ENCODE peak calls at places on chromosomes 1 and 21, in five cellular contexts. W, I, P, D and E are unnamed samples. For H3K9me3 and H3K36me3, the result is how much of the 10 kb centered on the place peaks cover.

GRCh38 chr1:53944469-53945182 is 873 bp downstream of the IFT25 start:
- DNase-seq in W (no peak), I (no peak), P (peak), D (no peak), E (no peak)

GRCh38 chr1:115158181-115158580 is 68.9 kb upstream of the TSPAN2 start:
- DNase-seq in W (peak), I (no peak), P (peak), D (peak), E (peak)

GRCh38 chr1:47547753-47548152 is 109.9 kb downstream of the FOXD2 start:
- DNase-seq in W (no peak), I (no peak), P (no peak), D (no peak), E (peak)

GRCh38 chr1:109249654-109250401 is 489 bp downstream of the CELSR2 start:
- DNase-seq in W (no peak), I (no peak), P (peak), D (no peak), E (no peak)

GRCh38 chr1:112504666-112505399 is 3.9 kb upstream of the WNT2B start:
- DNase-seq in W (no peak), I (no peak), P (no peak), D (no peak), E (no peak)

GRCh38 chr1:6614019-6614952 is 755 bp downstream of the PHF13 start:
- DNase-seq in W (peak), I (peak), P (peak), D (peak), E (peak)

GRCh38 chr21:42304556-42305454 is 10.4 kb downstream of the TFF3 start:
- DNase-seq in W (no peak), I (no peak), P (no peak), D (no peak), E (no peak)

GRCh38 chr1:22131875-22132486 is 10.9 kb downstream of the WNT4 start:
- DNase-seq in W (peak), I (peak), P (peak), D (peak), E (peak)

GRCh38 chr1:94237291-94238226 is at the start of gene ARHGAP29:
- DNase-seq in W (peak), I (peak), P (peak), D (peak), E (peak)

GRCh38 chr1:221724931-221725605 is 16.8 kb downstream of the DUSP10 start:
- DNase-seq in W (peak), I (no peak), P (peak), D (peak), E (peak)

GRCh38 chr1:183911285-183911684 is 106.4 kb downstream of the RGL1 start:
- DNase-seq in W (no peak), I (no peak), P (no peak), D (no peak), E (no peak)

GRCh38 chr1:215523906-215524305 is 43.2 kb upstream of the KCTD3 start:
- DNase-seq in W (no peak), I (no peak), P (no peak), D (no peak), E (no peak)

GRCh38 chr1:15835741-15836510 is 11.6 kb upstream of the SPEN start:
- DNase-seq in W (peak), I (peak), P (peak), D (peak), E (peak)

GRCh38 chr1:239016337-239016736 is 370.0 kb upstream of the CHRM3 start:
- DNase-seq in W (no peak), I (no peak), P (no peak), D (no peak), E (no peak)

GRCh38 chr1:239008568-239008967 is 377.8 kb upstream of the CHRM3 start:
- DNase-seq in W (peak), I (no peak), P (no peak), D (no peak), E (no peak)

GRCh38 chr1:239011382-239011781 is 375.0 kb upstream of the CHRM3 start:
- DNase-seq in W (no peak), I (no peak), P (no peak), D (no peak), E (no peak)
- H3K9me3 ChIP-seq in W (under half), I (under half), P (under half), D (under half), E (under half)

DNA sequence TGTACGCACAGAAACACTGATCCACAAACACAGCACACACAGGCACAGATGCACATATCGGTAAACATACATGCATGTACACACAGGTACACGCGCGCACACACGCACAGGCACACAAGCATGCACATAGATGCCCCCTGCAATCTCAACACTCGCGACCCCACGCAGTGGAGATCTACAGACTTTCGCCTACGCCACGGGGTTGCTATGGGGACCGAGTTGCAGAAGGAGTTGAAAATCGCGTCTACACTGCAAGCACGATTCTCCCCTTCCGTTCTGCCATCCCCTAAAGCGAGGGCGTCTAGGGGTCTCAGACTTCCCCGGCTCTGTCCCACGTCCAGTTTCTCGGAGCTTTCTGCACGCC is 826 bp downstream of the TRIM17 start:
- DNase-seq in W (no peak), I (no peak), P (no peak), D (no peak), E (no peak)
- H3K4me3 ChIP-seq in W (no peak), I (peak), P (peak), D (peak), E (peak)

DNA sequence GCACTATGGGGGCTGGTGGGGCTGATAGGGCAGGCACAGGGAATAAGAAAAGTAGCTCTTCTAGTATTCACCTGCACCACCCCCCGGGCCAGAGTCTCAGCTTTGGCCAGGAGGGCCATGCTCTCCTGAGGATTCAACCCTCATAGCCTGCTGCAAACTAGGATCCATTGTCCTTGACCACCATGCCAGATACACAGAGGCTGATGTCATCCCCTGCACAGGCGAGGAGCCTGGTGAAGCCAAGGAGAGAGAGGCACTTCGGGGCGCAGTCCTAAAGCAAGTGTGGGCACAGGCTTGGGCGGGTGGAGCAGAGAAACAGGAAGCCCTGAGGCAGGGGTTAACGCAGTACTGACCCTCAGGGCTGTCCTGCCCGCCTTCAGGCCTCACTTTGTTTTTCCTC is 29.5 kb downstream of the TMEM53 start:
- DNase-seq in W (no peak), I (no peak), P (no peak), D (no peak), E (no peak)
- H3K36me3 ChIP-seq in W (under half), I (under half), P (under half), D (under half), E (half or more)

DNA sequence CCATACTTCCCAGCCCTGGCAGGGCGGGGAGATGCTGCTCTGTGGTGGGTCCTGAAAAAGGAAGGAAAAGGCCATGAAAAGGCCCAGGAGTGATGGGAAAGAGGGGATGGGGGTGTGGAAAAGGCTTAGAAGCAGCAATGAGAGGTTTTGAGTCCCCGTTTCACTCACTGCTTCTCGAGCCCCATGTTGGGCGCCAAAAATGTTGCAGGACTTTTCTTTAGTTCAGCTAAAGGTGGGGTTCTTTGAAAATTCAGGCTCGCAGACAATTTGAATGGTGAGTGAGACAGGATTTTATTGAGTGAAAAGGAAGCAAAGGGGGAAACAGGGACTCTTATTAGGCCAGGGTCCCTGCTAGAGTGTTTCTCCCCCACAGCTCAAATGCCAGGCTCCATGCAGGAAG is 93.1 kb downstream of the MRPS6 start:
- DNase-seq in W (no peak), I (no peak), P (no peak), D (no peak), E (peak)
- H3K9me3 ChIP-seq in W (under half), I (under half), P (half or more), D (half or more), E (under half)

DNA sequence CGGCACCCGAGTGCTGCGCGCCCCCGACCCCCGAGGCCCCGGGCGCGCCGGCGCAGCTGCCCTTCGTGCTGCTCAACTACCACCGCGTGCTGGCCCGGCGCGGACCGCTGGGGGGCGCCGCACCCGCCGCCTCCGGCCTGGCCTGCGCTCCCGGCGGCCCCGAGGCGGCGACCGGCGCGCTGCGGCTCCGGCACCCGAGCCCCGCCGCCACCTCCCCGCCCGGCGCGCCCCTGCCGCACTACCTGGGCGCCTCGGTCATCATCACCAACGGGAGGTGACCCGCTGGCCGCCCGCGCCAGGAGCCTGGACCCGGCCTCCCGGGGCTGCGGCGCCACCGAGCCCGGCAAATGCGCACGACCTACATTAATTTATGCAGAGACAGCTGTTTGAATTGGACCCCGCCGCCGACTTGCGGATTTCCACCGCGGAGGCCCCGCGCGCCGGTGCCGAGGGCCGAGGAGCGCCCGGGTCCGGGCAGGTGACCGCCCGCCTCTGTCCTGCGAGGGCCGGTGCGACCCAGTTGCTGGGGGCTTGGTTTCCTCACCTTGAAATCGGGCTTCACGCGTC is 49.0 kb downstream of the SIM2 start:
- DNase-seq in W (no peak), I (no peak), P (peak), D (peak), E (no peak)
- H3K4me3 ChIP-seq in W (no peak), I (peak), P (no peak), D (peak), E (no peak)

GRCh38 chr1:32231843-32232432 is 9.7 kb downstream of the EIF3I start:
- DNase-seq in W (no peak), I (no peak), P (no peak), D (no peak), E (no peak)
- H3K36me3 ChIP-seq in W (under half), I (under half), P (half or more), D (under half), E (half or more)

GRCh38 chr1:229011022-229011421 is 259.9 kb upstream of the RAB4A start:
- DNase-seq in W (no peak), I (no peak), P (no peak), D (no peak), E (no peak)
- H3K9me3 ChIP-seq in W (under half), I (under half), P (under half), D (under half), E (under half)

DNA sequence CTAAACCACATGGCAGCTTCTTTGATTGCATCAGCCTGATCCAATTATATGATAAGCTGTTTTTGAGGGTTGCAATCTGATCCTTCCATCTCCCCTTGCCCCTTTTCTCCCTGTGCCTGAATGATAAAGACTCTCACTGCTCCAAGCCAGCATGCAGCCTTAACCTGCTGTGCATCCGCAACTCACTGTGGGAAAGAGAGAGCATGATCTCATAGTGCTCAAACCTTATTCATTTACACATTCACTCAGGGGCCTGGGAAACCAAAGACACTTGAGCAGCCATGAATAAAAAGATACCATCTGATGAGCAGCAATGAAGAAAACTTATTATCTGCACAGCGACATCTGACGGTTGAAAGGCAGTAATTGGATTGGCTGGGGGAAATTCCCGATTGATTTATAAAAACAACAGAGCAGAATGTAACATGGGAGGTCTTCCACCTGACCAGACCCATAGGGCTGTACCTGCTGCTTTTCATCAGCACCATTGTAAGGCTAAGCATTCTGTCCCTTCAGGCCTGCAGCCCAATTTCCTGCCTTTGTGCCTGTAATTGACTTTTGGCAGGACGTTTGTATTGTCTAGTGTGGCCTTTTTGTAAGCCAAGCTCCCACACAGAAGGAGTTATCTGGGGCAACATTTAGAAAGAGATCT is 62.5 kb downstream of the KIAA0040 start:
- DNase-seq in W (peak), I (no peak), P (peak), D (no peak), E (no peak)
- H3K4me3 ChIP-seq in W (no peak), I (no peak), P (no peak), D (no peak), E (no peak)

DNA sequence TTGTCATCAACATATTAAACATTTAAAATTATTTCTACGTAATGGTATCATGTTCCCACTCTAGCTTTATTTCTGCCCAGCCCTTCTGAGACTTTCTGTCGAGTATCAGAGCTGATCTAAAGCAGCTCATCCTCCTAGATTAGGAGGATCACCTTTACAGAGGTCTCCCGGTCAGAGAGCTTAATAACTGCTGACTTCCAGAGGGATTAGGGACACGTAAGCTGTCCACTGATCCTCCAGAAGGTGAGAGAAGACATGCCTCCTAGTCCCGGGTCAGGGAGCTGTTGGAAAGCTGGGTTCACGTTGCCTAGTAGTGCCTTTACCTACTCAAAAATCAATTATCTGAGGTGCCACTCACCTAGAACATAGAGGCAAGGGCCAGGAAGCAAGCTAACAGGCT is 31.2 kb upstream of the NADK start:
- DNase-seq in W (no peak), I (no peak), P (no peak), D (no peak), E (no peak)
- H3K36me3 ChIP-seq in W (half or more), I (under half), P (half or more), D (under half), E (half or more)